ENCODE peak calls at places on chromosomes 16 and 17, in ten cellular contexts. F is astrocyte, W is omental fat pad, D is GM10248, T is fibroblast of pulmonary artery, B is esophagus squamous epithelium, X is choroid plexus epithelial cell, Q is heart right ventricle, Z is left ventricle myocardium inferior, U is stomach. C is an unnamed sample.

GRCh38 chr17:42559076-42559475 is 2.9 kb upstream of the COASY start:
- DNase-seq in Z (no peak), Q (no peak), T (no peak), B (no peak), U (no peak), X (no peak), D (no peak), W (no peak), F (no peak), C (no peak)

GRCh38 chr17:44448412-44448811 is 54.8 kb downstream of the GPATCH8 start:
- DNase-seq in X (no peak), D (no peak), T (no peak), B (no peak), F (no peak), U (no peak), Z (no peak), Q (no peak), W (no peak), C (no peak)

GRCh38 chr17:45929344-45929743 is 35.0 kb downstream of the MAPT start:
- DNase-seq in D (no peak), Z (no peak), U (no peak), Q (no peak), X (no peak), F (no peak), B (no peak), W (no peak), T (no peak), C (no peak)

GRCh38 chr16:85028638-85029412 is 1.2 kb downstream of the KIAA0513 start:
- DNase-seq in T (no peak), B (no peak), D (peak; percentile 46), U (peak; percentile 84), X (no peak), W (no peak), F (peak; percentile 71), Z (no peak), Q (peak; percentile 41), C (peak; percentile 82)

GRCh38 chr16:74743668-74744299 is 30.8 kb downstream of the FA2H start:
- DNase-seq in Q (no peak), F (peak; percentile 55), B (no peak), T (peak; percentile 35), D (no peak), U (peak; percentile 97), W (peak; percentile 40), X (peak; percentile 51), Z (no peak), C (no peak)

GRCh38 chr16:11303405-11304138 is 22.4 kb upstream of the PRM1 start:
- DNase-seq in W (no peak), U (peak; percentile 85), D (no peak), X (no peak), Q (no peak), F (no peak), Z (no peak), B (no peak), T (no peak), C (no peak)

GRCh38 chr17:55282379-55282702 is 17.6 kb downstream of the HLF start:
- DNase-seq in Z (no peak), X (no peak), B (no peak), Q (no peak), T (no peak), U (no peak), D (no peak), F (no peak), W (no peak), C (no peak)

GRCh38 chr16:76900285-76901263 is 290.4 kb upstream of the MON1B start:
- DNase-seq in U (no peak), X (no peak), D (no peak), Q (no peak), Z (no peak), B (no peak), F (no peak), W (no peak), T (no peak), C (no peak)

GRCh38 chr17:72121164-72122001 is 563 bp downstream of the SOX9 start:
- DNase-seq in D (peak; percentile 30), U (peak; percentile 50), X (peak; percentile 70), T (peak; percentile 70), W (no peak), Q (peak; percentile 44), B (no peak), F (peak; percentile 64), Z (peak; percentile 36), C (no peak)

GRCh38 chr17:74964246-74964761 is 8.3 kb downstream of the HID1 start:
- DNase-seq in F (no peak), X (no peak), Q (no peak), B (no peak), T (no peak), D (no peak), W (no peak), Z (no peak), U (no peak), C (no peak)

GRCh38 chr17:34683390-34683789 is 104.0 kb downstream of the TMEM132E start:
- DNase-seq in Z (no peak), T (no peak), U (no peak), X (no peak), F (no peak), W (no peak), B (no peak), Q (no peak), D (no peak), C (no peak)

GRCh38 chr16:57664662-57665025 is 3.5 kb upstream of the ADGRG3 start:
- DNase-seq in U (no peak), Q (no peak), W (no peak), D (no peak), Z (no peak), X (no peak), T (no peak), B (no peak), F (no peak), C (no peak)

DNA sequence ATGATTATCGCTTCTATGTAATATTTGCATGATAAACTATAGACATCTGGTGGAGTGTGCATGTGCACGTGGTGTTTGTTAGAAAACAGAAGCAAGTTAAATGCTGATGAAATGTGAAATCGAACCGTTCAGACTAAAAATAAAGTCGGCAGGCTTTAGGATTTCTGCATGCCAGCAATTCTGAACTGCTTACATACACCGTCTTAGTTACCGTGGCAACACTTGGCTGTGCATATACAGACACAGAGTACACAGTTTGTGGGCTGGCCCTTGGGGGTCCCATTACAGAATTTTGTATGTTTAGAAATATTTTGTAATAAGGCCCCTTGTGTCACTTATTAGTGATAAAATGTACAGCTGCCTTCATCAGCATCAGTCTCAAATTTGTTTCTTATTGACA is 605.5 kb downstream of the RBFOX1 start:
- DNase-seq in Z (no peak), T (no peak), X (no peak), D (no peak), Q (no peak), U (no peak), B (no peak), F (no peak), W (no peak), C (no peak)
- TF ChIP-seq CTCF in Z (no peak), T (no peak), X (no peak), D (no peak), Q (no peak), U (no peak), B (no peak), F (no peak), W (no peak), C (no peak)

DNA sequence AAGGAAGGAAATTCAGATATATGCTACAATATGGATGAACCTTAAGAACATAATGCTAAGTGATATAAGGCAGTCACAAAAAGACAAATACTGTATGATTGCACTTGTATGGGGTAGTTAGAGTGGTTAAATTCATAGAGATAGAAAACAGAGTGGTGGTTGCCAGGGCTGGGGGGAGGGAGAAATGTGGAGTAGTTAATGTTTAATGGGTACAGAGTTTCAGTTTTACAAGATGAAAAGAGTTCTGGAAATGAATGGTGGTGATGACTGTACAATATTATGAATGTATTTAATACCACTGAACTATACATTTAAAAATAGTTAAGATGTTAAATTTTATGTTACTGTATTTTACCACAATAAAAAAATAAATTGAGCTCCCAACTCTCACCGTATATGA is 157.9 kb downstream of the TOX3 start:
- DNase-seq in F (no peak), X (no peak), Z (no peak), Q (no peak), T (no peak), U (no peak), D (no peak), B (no peak), W (no peak), C (no peak)
- TF ChIP-seq CTCF in F (no peak), X (no peak), Z (no peak), Q (no peak), T (no peak), U (no peak), D (no peak), B (no peak), W (no peak), C (no peak)

DNA sequence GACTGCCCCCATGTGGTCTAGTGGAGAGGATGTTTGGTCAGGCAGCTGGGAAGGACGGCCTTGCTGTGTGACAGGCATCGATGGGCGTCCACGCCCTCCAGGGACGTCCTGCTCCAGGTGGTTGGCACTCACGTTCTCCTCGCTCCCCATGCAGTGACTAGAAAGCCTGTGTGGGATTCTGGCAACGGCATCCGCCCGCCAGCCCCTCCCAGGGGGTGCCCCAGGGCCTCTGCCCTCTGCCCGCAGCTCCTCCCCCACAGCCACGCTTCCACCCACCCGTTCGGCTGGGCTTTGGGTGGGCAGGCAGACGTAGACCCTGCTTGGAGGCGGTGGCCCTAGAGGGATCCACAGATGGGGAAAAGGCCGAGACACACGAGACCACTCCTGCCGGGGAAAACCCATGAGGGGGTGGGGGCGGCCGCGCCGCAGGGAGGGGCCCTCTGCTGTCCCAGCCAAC is 4.7 kb upstream of the IL17C start:
- DNase-seq in Z (no peak), T (peak; percentile 31), D (peak; percentile 82), U (peak; percentile 52), Q (no peak), X (peak; percentile 44), B (no peak), F (no peak), W (no peak), C (no peak)
- TF ChIP-seq CTCF in Z (peak; percentile 38), T (peak; percentile 35), D (peak; percentile 67), U (peak; percentile 24), Q (peak; percentile 28), X (peak; percentile 57), B (peak; percentile 18), F (no peak), W (no peak), C (no peak)

GRCh38 chr17:76054112-76054476 is 18.2 kb downstream of the SRP68 start:
- DNase-seq in D (no peak), U (no peak), Z (no peak), W (no peak), Q (no peak), B (no peak), T (peak; percentile 19), F (peak; percentile 71), X (peak; percentile 50), C (no peak)

GRCh38 chr17:76051071-76051467 is 21.2 kb downstream of the SRP68 start:
- DNase-seq in U (no peak), D (no peak), T (no peak), Q (no peak), F (peak; percentile 59), X (peak; percentile 24), Z (no peak), B (no peak), W (no peak), C (no peak)

GRCh38 chr17:76053230-76054111 is 18.8 kb downstream of the SRP68 start:
- DNase-seq in D (no peak), U (no peak), T (peak; percentile 75), B (no peak), X (peak; percentile 88), F (peak; percentile 82), Z (no peak), W (no peak), Q (no peak), C (no peak)

GRCh38 chr17:76051571-76051970 is 20.7 kb downstream of the SRP68 start:
- DNase-seq in F (no peak), T (no peak), Q (no peak), U (no peak), W (no peak), D (no peak), B (no peak), X (no peak), Z (no peak), C (no peak)

GRCh38 chr17:76056882-76057281 is 15.4 kb downstream of the SRP68 start:
- DNase-seq in X (no peak), T (no peak), U (no peak), Q (no peak), D (no peak), F (no peak), W (no peak), Z (no peak), B (no peak), C (no peak)
- TF ChIP-seq CTCF in X (no peak), T (no peak), U (no peak), Q (no peak), D (no peak), F (no peak), W (no peak), Z (no peak), B (peak; percentile 40), C (no peak)

C was measured in ascending aorta.